ENCODE peak calls at places on chromosomes 3 and 15, in seven cellular contexts. A, U, M, N, R, D and V are unnamed samples.
A peak's percentile ranks its signal among the peaks of the same experiment; 100 is the strongest.

GRCh38 chr3:193134895-193135294 is 106.1 kb upstream of the PLAAT1 start:
- DNase-seq in R (no peak), N (no peak), M (no peak), D (no peak), U (no peak), A (no peak), V (no peak)

GRCh38 chr3:119669906-119670570 is 7.2 kb downstream of the COX17 start:
- DNase-seq in M (no peak), N (no peak), U (no peak), D (no peak), R (no peak), A (no peak), V (no peak)

GRCh38 chr15:34275154-34275553 is 50.3 kb downstream of the EMC4 start:
- DNase-seq in U (no peak), A (no peak), M (no peak), N (no peak), R (no peak), D (no peak), V (no peak)

GRCh38 chr3:50811893-50812292 is 137.2 kb downstream of the DOCK3 start:
- DNase-seq in D (no peak), U (no peak), N (no peak), M (no peak), A (no peak), R (no peak), V (no peak)

GRCh38 chr3:134072881-134073582 is 43.3 kb upstream of the SLCO2A1 start:
- DNase-seq in N (no peak), U (no peak), A (no peak), D (no peak), R (no peak), M (no peak), V (no peak)

GRCh38 chr3:6994081-6994668 is 133.3 kb downstream of the GRM7 start:
- DNase-seq in N (no peak), R (no peak), U (no peak), M (no peak), D (no peak), A (peak; percentile 14), V (no peak)

GRCh38 chr15:63322541-63322940 is 45.1 kb downstream of the APH1B start:
- DNase-seq in A (no peak), M (no peak), D (no peak), N (no peak), U (no peak), R (no peak), V (no peak)

GRCh38 chr15:85164841-85165466 is 183.3 kb downstream of the PDE8A start:
- DNase-seq in M (no peak), N (peak; percentile 45), U (no peak), A (no peak), R (no peak), D (no peak), V (no peak)

GRCh38 chr3:153445817-153446216 is 283.8 kb downstream of the RAP2B start:
- DNase-seq in D (no peak), U (no peak), R (no peak), M (no peak), A (no peak), N (no peak), V (no peak)

GRCh38 chr3:57701781-57702180 is 8.9 kb upstream of the DENND6A start:
- DNase-seq in M (no peak), D (no peak), R (no peak), U (no peak), A (no peak), N (no peak), V (no peak)

GRCh38 chr15:98713585-98714001 is 65.3 kb downstream of the IGF1R start:
- DNase-seq in M (no peak), N (peak; percentile 55), U (no peak), A (no peak), R (no peak), D (no peak), V (no peak)

GRCh38 chr3:126439346-126439967 is 36.2 kb downstream of the ZXDC start:
- DNase-seq in N (no peak), A (no peak), R (no peak), M (no peak), U (no peak), D (no peak), V (no peak)

GRCh38 chr15:83379574-83379973 is 67.6 kb upstream of the SH3GL3 start:
- DNase-seq in M (no peak), U (no peak), N (peak; percentile 85), A (peak; percentile 60), R (no peak), D (no peak), V (no peak)

GRCh38 chr3:52769786-52770445 is 824 bp downstream of the NEK4 start:
- DNase-seq in N (no peak), M (no peak), A (peak; percentile 51), R (peak; percentile 10), D (no peak), U (no peak), V (no peak)

GRCh38 chr15:92848852-92849598 is 51.1 kb upstream of the CHD2 start:
- DNase-seq in A (no peak), D (no peak), M (no peak), U (peak; percentile 21), R (no peak), N (no peak), V (no peak)

GRCh38 chr15:90469723-90470122 is 60.0 kb upstream of the CRTC3 start:
- DNase-seq in M (no peak), U (no peak), R (no peak), N (no peak), A (no peak), D (no peak), V (no peak)

GRCh38 chr15:57548835-57549234 is 42.9 kb upstream of the MYZAP start:
- DNase-seq in M (no peak), A (no peak), N (no peak), R (no peak), U (no peak), D (no peak), V (no peak)

GRCh38 chr3:61570813-61571212 is 9.4 kb downstream of the PTPRG start:
- DNase-seq in U (no peak), A (no peak), R (no peak), M (no peak), N (no peak), D (no peak), V (no peak)

GRCh38 chr3:65597952-65598413 is 440.7 kb downstream of the MAGI1 start:
- DNase-seq in N (no peak), M (peak; percentile 44), U (no peak), D (no peak), A (peak; percentile 77), R (no peak), V (peak; percentile 27)

GRCh38 chr15:25170113-25170731 is 215.4 kb downstream of the SNRPN start:
- DNase-seq in N (no peak), M (no peak), A (no peak), D (no peak), U (no peak), R (no peak), V (no peak)

GRCh38 chr3:40366203-40367162 is 20.5 kb upstream of the ENTPD3 start:
- DNase-seq in D (no peak), M (no peak), N (no peak), R (no peak), U (no peak), A (no peak), V (peak; percentile 19)

GRCh38 chr3:105997800-105998526 is 129.2 kb upstream of the CBLB start:
- DNase-seq in M (no peak), U (no peak), R (no peak), N (peak; percentile 61), A (no peak), D (no peak), V (no peak)

GRCh38 chr3:71441217-71441924 is 142.2 kb downstream of the FOXP1 start:
- DNase-seq in D (no peak), R (no peak), M (no peak), A (no peak), U (no peak), N (no peak), V (peak; percentile 37)

GRCh38 chr15:43230640-43231115 is 9.9 kb upstream of the EPB42 start:
- DNase-seq in D (no peak), U (no peak), R (no peak), M (no peak), A (no peak), N (peak; percentile 19), V (no peak)

GRCh38 chr3:144363856-144364255 is 392.2 kb downstream of the DIPK2A start:
- DNase-seq in N (no peak), A (no peak), D (no peak), R (no peak), U (no peak), M (no peak), V (no peak)

GRCh38 chr3:139715736-139716135 is 38.0 kb upstream of the NMNAT3 start:
- DNase-seq in N (no peak), U (no peak), R (no peak), A (no peak), M (no peak), D (no peak), V (no peak)

GRCh38 chr3:46711770-46712169 is 5.9 kb downstream of the PRSS50 start:
- DNase-seq in N (no peak), M (no peak), U (no peak), A (peak; percentile 38), D (no peak), R (no peak), V (no peak)

GRCh38 chr15:81336568-81336967 is 12.6 kb upstream of the STARD5 start:
- DNase-seq in R (no peak), D (no peak), M (no peak), A (no peak), U (no peak), N (no peak), V (no peak)

GRCh38 chr3:14288833-14289451 is 110.3 kb downstream of the LSM3 start:
- DNase-seq in A (no peak), D (no peak), U (no peak), R (no peak), N (no peak), M (no peak), V (no peak)

GRCh38 chr15:40248006-40248783 is 9.3 kb downstream of the PAK6 start:
- DNase-seq in A (peak; percentile 52), M (no peak), D (peak; percentile 63), N (no peak), U (no peak), R (no peak), V (no peak)

GRCh38 chr15:31954364-31954763 is 76.0 kb upstream of the CHRNA7 start:
- DNase-seq in U (no peak), R (no peak), N (no peak), D (no peak), A (no peak), M (peak; percentile 69), V (no peak)

GRCh38 chr3:137026701-137027100 is 68.9 kb downstream of the IL20RB start:
- DNase-seq in D (no peak), N (no peak), U (no peak), R (no peak), A (no peak), M (no peak), V (no peak)

GRCh38 chr15:99536422-99537033 is 29.3 kb upstream of the MEF2A start:
- DNase-seq in U (no peak), M (peak; percentile 56), D (no peak), R (no peak), A (no peak), N (peak; percentile 42), V (peak; percentile 32)

GRCh38 chr15:79002631-79003030 is 57.8 kb upstream of the CTSH start:
- DNase-seq in D (no peak), N (no peak), R (no peak), U (no peak), A (no peak), M (no peak), V (no peak)

GRCh38 chr15:78620839-78621421 is at the start of gene CHRNA3:
- DNase-seq in N (no peak), R (peak; percentile 40), U (no peak), M (no peak), D (no peak), A (peak; percentile 93), V (no peak)

GRCh38 chr3:44323341-44323955 is 15.1 kb upstream of the TCAIM start:
- DNase-seq in N (peak; percentile 57), A (peak; percentile 21), U (peak; percentile 38), M (peak; percentile 77), D (peak; percentile 13), R (peak; percentile 34), V (peak; percentile 68)

GRCh38 chr15:40582726-40583246 is 11.3 kb upstream of the KNL1 start:
- DNase-seq in A (peak; percentile 58), M (peak; percentile 13), N (peak; percentile 45), D (peak; percentile 34), R (no peak), U (no peak), V (no peak)